ENCODE peak calls at places on chromosomes 4 and X, in six cellular contexts. H is A673, X is fibroblast of villous mesenchyme, L is tibial artery, B is left lung, I is Caco-2. F is an unnamed sample.

GRCh38 chr4:119233750-119234149 is 21.2 kb downstream of the USP53 start:
- DNase-seq in L (no peak), B (no peak), X (peak), I (no peak), H (no peak), F (peak)

GRCh38 chr4:154719087-154719486 is 24.7 kb upstream of the LRAT start:
- DNase-seq in X (peak), H (peak), L (no peak), I (no peak), B (no peak), F (peak)

GRCh38 chr4:81466841-81467671 is 4.7 kb downstream of the RASGEF1B start:
- DNase-seq in X (peak), B (no peak), I (peak), H (peak), L (peak), F (peak)

GRCh38 chrX:3184176-3184930 is 143.1 kb downstream of the ARSF start:
- DNase-seq in B (no peak), H (no peak), I (no peak), L (peak), X (peak), F (peak)

GRCh38 chr4:2910409-2910808 is 52.8 kb downstream of the NOP14 start:
- DNase-seq in H (no peak), I (no peak), B (no peak), X (no peak), L (no peak), F (no peak)

GRCh38 chr4:159349332-159349731 is 246.5 kb downstream of the RAPGEF2 start:
- DNase-seq in I (no peak), X (no peak), B (no peak), H (no peak), L (no peak), F (no peak)

GRCh38 chr4:10175626-10176025 is 59.0 kb upstream of the WDR1 start:
- DNase-seq in B (no peak), L (no peak), H (no peak), X (no peak), I (no peak), F (no peak)

GRCh38 chrX:70013483-70014222 is 36.1 kb downstream of the AWAT2 start:
- DNase-seq in H (no peak), L (no peak), B (no peak), X (no peak), I (no peak), F (no peak)

GRCh38 chr4:189090174-189090814 is 850.4 kb upstream of the FRG1 start:
- DNase-seq in L (no peak), B (no peak), I (no peak), X (peak), H (peak), F (peak)

GRCh38 chr4:139587452-139587851 is 31.4 kb upstream of the SETD7 start:
- DNase-seq in B (no peak), H (no peak), L (no peak), I (no peak), X (no peak), F (no peak)

GRCh38 chr4:23680616-23681518 is 209.0 kb downstream of the PPARGC1A start:
- DNase-seq in I (no peak), H (no peak), L (no peak), B (no peak), X (peak), F (peak)

GRCh38 chr4:189825466-189825865 is 115.2 kb upstream of the FRG1 start:
- DNase-seq in B (no peak), X (no peak), L (no peak), I (no peak), H (no peak), F (no peak)

GRCh38 chr4:22515145-22515887 is 550 bp downstream of the ADGRA3 start:
- DNase-seq in X (peak), H (peak), I (peak), L (peak), B (peak), F (peak)

GRCh38 chr4:142645478-142646108 is 200.5 kb downstream of the INPP4B start:
- DNase-seq in X (no peak), I (no peak), H (no peak), B (no peak), L (no peak), F (no peak)

GRCh38 chr4:15682790-15683495 is 1.3 kb downstream of the FAM200B start:
- DNase-seq in B (no peak), I (no peak), L (no peak), H (no peak), X (peak), F (no peak)

GRCh38 chrX:119155416-119156035 is 27.9 kb upstream of the KIAA1210 start:
- DNase-seq in L (no peak), H (peak), B (no peak), X (peak), I (no peak), F (peak)

GRCh38 chr4:154152546-154152945 is 339.1 kb downstream of the DCHS2 start:
- DNase-seq in I (no peak), B (no peak), L (no peak), H (no peak), X (no peak), F (no peak)

GRCh38 chrX:49309401-49309981 is 6.0 kb downstream of the GAGE10 start:
- DNase-seq in L (no peak), H (no peak), B (no peak), I (no peak), X (peak), F (no peak)

GRCh38 chr4:138542191-138542771 is 300.1 kb upstream of the SLC7A11 start:
- DNase-seq in L (no peak), H (no peak), X (no peak), B (no peak), I (no peak), F (peak)

GRCh38 chrX:31356501-31357263 is 284.8 kb upstream of the FTHL17 start:
- DNase-seq in H (no peak), L (no peak), I (no peak), B (no peak), X (no peak), F (no peak)

GRCh38 chr4:143071351-143071750 is 113.4 kb upstream of the USP38 start:
- DNase-seq in L (no peak), B (no peak), I (no peak), X (no peak), H (no peak), F (no peak)

GRCh38 chr4:576991-577498 is 950 bp upstream of the TMEM271 start:
- DNase-seq in I (no peak), H (peak), B (no peak), X (no peak), L (no peak), F (peak)

GRCh38 chr4:84582988-84583870 is at the start of gene CDS1:
- DNase-seq in B (peak), I (peak), L (no peak), H (no peak), X (no peak), F (peak)

GRCh38 chr4:43275779-43276178 is 383.3 kb downstream of the GRXCR1 start:
- DNase-seq in B (no peak), H (no peak), X (no peak), L (no peak), I (no peak), F (no peak)

GRCh38 chr4:94267037-94267436 is 59.4 kb downstream of the SMARCAD1 start:
- DNase-seq in L (no peak), B (no peak), I (no peak), X (no peak), H (no peak), F (no peak)

GRCh38 chr4:147299205-147299604 is 181.7 kb upstream of the EDNRA start:
- DNase-seq in B (no peak), X (no peak), H (no peak), L (no peak), I (no peak), F (no peak)

GRCh38 chr4:87559090-87559837 is 30.1 kb upstream of the SPARCL1 start:
- DNase-seq in I (peak), H (peak), X (no peak), B (no peak), L (no peak), F (no peak)

GRCh38 chr4:92268642-92269041 is 35.1 kb upstream of the GRID2 start:
- DNase-seq in L (no peak), X (no peak), I (no peak), H (no peak), B (no peak), F (no peak)

GRCh38 chr4:48635310-48635709 is 144.8 kb downstream of the FRYL start:
- DNase-seq in B (no peak), I (no peak), H (peak), L (no peak), X (no peak), F (peak)

GRCh38 chrX:44244008-44244407 is 99.5 kb downstream of the EFHC2 start:
- DNase-seq in I (no peak), B (no peak), L (no peak), X (peak), H (peak), F (peak)

GRCh38 chr4:147916351-147916750 is 184.5 kb downstream of the ARHGAP10 start:
- DNase-seq in B (no peak), L (no peak), H (no peak), X (no peak), I (no peak), F (peak)

GRCh38 chrX:154717824-154718223 is 33.1 kb downstream of the GAB3 start:
- DNase-seq in B (no peak), X (peak), I (no peak), L (no peak), H (peak), F (no peak)

DNA sequence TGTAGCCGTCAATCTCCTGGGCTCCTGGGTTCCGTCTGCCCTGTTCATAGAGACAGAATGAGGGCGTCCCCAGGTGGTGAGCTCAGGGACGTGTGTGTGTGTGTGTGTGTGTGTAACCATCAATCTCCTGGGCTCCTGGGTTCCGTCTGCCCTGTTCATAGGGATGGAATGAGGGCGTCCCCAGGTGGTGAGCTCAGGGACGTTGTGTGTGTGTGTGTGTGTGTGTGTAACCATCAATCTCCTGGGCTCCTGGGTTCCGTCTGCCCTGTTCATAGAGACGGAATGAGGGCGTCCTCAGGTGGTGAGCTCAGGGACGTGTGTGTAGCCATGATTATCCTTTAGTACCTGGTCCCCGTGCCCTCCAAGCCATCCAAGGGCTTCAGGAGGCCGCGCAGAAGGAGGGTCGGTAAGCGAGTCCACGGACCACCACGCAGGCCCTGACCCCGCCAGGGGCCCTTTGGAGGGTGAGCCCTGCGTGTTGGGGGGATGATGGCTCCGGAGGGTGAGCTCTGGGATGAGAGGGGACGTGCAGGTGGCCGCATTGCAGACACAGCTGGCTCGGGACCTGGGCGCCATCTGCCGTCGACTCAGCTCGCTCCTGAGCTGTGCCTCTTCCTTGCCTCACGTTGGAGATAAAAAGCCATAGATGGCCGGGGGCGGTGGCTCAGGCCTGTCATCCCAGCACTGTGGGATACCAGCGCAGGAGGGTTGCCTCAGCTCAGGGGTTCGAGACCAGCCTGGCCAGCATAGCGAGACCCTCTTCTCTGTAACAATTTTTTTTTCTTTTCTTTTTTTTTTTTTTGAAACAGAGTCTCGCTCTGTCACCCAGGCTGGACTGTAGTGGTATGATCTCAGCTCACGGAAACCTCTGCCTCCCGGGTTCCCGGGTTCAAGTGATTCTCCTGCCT is 5.4 kb upstream of the GTPBP6 start:
- DNase-seq in I (peak), H (peak), X (peak), B (peak), L (peak), F (peak)
- TF ChIP-seq CTCF in I (peak), H (peak), X (peak), B (no peak), L (no peak), F (no peak)

GRCh38 chr4:121277194-121278105 is 103.4 kb downstream of the QRFPR start:
- DNase-seq in X (no peak), B (no peak), H (peak), L (no peak), I (peak), F (peak)
- TF ChIP-seq CTCF in X (peak), B (no peak), H (peak), L (no peak), I (peak), F (no peak)

GRCh38 chr4:18033111-18034085 is 11.8 kb upstream of the LCORL start:
- DNase-seq in X (peak), H (no peak), B (no peak), I (no peak), L (no peak), F (peak)
- TF ChIP-seq CTCF in X (no peak), H (no peak), B (no peak), I (no peak), L (no peak), F (no peak)

GRCh38 chr4:40606239-40606767 is 23.4 kb downstream of the RBM47 start:
- DNase-seq in L (no peak), X (no peak), H (no peak), I (no peak), B (no peak), F (no peak)
- TF ChIP-seq CTCF in L (no peak), X (no peak), H (no peak), I (peak), B (no peak), F (no peak)

GRCh38 chrX:55488559-55489314 is 911 bp downstream of the USP51 start:
- DNase-seq in I (peak), L (peak), B (peak), X (peak), H (peak), F (no peak)
- TF ChIP-seq CTCF in I (no peak), L (no peak), B (no peak), X (no peak), H (no peak), F (no peak)

DNA sequence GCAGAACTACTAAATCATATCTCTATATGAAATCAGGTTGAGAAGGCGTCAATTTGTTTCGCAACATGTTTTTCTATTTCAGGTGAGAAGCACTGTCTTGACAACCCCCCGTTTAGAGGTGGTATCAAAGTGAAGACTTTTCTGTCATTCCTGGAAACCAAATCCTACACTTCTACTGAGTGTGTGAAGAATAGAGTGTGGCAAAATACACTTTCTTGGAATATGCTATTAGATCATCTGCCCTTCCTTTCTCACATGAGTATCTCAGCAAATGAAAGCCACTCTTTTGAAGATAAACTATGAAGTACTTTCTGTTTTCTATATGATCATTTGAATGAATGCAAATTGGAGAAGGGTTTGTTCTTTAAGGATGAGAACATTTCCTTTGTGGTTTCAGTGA is 174.0 kb upstream of the FMR1 start:
- DNase-seq in B (no peak), X (no peak), H (no peak), I (no peak), L (no peak), F (peak)
- TF ChIP-seq CTCF in B (no peak), X (no peak), H (no peak), I (no peak), L (no peak), F (no peak)

GRCh38 chr4:182589100-182589499 is 328.1 kb downstream of the DCTD start:
- DNase-seq in L (no peak), X (no peak), I (no peak), H (no peak), B (no peak), F (no peak)

GRCh38 chr4:182593864-182594263 is 323.3 kb downstream of the DCTD start:
- DNase-seq in I (no peak), H (no peak), L (no peak), X (no peak), B (no peak), F (no peak)

GRCh38 chr4:182593413-182593812 is 323.8 kb downstream of the DCTD start:
- DNase-seq in H (no peak), I (no peak), L (no peak), X (no peak), B (no peak), F (no peak)
- TF ChIP-seq CTCF in H (no peak), I (no peak), L (no peak), X (no peak), B (no peak), F (no peak)

GRCh38 chrX:28590394-28590793 is 3.1 kb downstream of the IL1RAPL1 start:
- DNase-seq in B (no peak), X (no peak), L (no peak), I (no peak), H (no peak), F (no peak)
- TF ChIP-seq CTCF in B (no peak), X (no peak), L (no peak), I (no peak), H (no peak), F (no peak)

DNA sequence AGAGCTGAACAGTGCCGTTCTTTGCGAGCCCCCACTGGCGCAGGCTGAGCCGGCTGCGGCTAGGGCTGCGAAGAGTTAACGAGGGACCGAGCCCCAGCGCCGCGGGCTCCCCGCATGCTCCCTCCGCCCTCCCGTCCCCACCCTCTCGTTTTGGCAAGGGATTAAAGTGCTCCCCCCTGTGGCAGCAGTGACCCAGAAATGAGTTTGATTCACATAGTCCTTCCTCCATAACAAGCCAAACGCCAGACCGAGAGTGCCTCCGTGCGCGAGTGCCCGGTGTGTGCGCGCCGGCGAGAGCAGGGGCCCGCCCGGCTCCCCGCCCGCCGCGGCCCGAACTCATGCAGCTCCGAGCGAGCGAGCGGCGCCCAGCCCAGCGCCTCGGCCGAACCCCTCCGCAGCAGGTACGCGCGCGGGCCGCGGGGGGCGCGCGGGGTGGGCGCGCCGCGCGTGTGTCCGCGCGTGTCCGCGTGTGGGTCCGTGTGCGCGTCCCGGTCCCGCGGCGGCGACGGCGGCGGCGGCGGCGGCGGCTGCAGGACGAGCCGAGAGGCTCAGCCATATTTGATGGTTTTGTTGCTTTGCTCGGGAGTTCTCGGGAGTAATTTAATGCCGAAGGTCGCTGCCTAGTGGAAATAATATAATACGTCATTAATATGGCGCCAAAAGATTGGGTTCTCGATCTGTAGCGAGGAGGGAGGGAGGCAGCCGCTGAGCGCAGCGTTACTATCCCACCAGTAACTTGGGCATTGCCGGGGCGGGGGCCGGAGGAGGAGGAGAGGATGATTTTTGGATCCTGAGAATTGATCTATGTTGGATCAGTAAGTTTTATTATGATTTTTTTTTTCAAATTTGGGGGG is at the start of gene JADE1:
- DNase-seq in L (peak), X (peak), I (peak), H (peak), B (peak), F (peak)
- TF ChIP-seq CTCF in L (peak), X (peak), I (peak), H (peak), B (peak), F (peak)